ENCODE peak calls at places on chromosome 19, in five cellular contexts. E is mammary epithelial cell, W is cardiac fibroblast, J is body of pancreas, K is dorsolateral prefrontal cortex. V is an unnamed sample.

GRCh38 chr19:9144920-9145319 is 4.7 kb downstream of the ZNF317 start:
- DNase-seq in E (no peak), W (no peak), J (no peak), K (no peak), V (no peak)

GRCh38 chr19:49468746-49469447 is 5.1 kb upstream of the FLT3LG start:
- DNase-seq in E (no peak), W (peak), J (peak), K (no peak), V (no peak)

GRCh38 chr19:48815870-48816501 is 5.2 kb upstream of the BCAT2 start:
- DNase-seq in E (peak), W (peak), J (peak), K (no peak), V (no peak)

GRCh38 chr19:5891572-5891937 is 12.0 kb downstream of the NDUFA11 start:
- DNase-seq in E (no peak), W (no peak), J (no peak), K (no peak), V (no peak)

GRCh38 chr19:51192689-51193088 is 32.2 kb upstream of the CD33 start:
- DNase-seq in E (no peak), W (no peak), J (no peak), K (no peak), V (no peak)

GRCh38 chr19:15891434-15891833 is 6.4 kb downstream of the CYP4F2 start:
- DNase-seq in E (no peak), W (no peak), J (no peak), K (no peak), V (no peak)

GRCh38 chr19:36686365-36687213 is 823 bp upstream of the ZNF567 start:
- DNase-seq in E (no peak), W (peak), J (peak), K (peak), V (no peak)

GRCh38 chr19:1837625-1838105 is 10.6 kb downstream of the REXO1 start:
- DNase-seq in E (no peak), W (peak), J (no peak), K (no peak), V (no peak)

GRCh38 chr19:15672580-15673175 is at the start of gene CYP4F12:
- DNase-seq in E (peak), W (peak), J (peak), K (no peak), V (no peak)

GRCh38 chr19:49059056-49059455 is 1.5 kb upstream of the CGB7 start:
- DNase-seq in E (no peak), W (no peak), J (no peak), K (no peak), V (no peak)

GRCh38 chr19:19366691-19367396 is 38.6 kb upstream of the GATAD2A start:
- DNase-seq in E (peak), W (peak), J (peak), K (no peak), V (no peak)

GRCh38 chr19:16382775-16383543 is 58.3 kb downstream of the KLF2 start:
- DNase-seq in E (peak), W (peak), J (peak), K (peak), V (peak)

GRCh38 chr19:30360378-30361106 is 11.6 kb upstream of the ZNF536 start:
- DNase-seq in E (no peak), W (no peak), J (no peak), K (no peak), V (no peak)

GRCh38 chr19:38543286-38543806 is 74.4 kb downstream of the MAP4K1 start:
- DNase-seq in E (no peak), W (no peak), J (no peak), K (no peak), V (no peak)

GRCh38 chr19:38547446-38547845 is 70.3 kb downstream of the MAP4K1 start:
- DNase-seq in E (no peak), W (no peak), J (no peak), K (no peak), V (no peak)

GRCh38 chr19:38544569-38545315 is 73.0 kb downstream of the MAP4K1 start:
- DNase-seq in E (no peak), W (peak), J (no peak), K (no peak), V (no peak)

GRCh38 chr19:38543807-38544568 is 73.8 kb downstream of the MAP4K1 start:
- DNase-seq in E (peak), W (peak), J (peak), K (peak), V (peak)

DNA sequence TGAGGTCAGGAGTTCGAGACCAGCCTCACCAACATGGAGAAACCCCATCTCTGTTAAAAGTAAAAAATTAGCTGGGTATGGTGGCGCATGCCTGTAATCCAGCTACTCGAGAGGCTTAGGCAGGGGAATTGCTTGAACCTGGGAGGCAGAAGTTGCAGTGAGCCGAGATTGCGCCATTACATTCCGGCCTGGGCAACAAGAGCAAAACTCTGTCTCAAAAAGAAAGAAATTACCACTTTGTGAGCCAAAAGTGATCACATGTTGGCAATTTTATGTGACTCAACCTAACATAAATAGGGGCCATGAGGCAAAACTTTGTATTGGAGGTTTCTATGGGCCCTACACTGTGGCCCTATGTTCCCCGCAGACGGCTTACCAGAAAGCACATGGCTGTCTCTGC is 72.2 kb downstream of the MAP4K1 start:
- DNase-seq in E (no peak), W (peak), J (no peak), K (no peak), V (no peak)
- H3K4me3 ChIP-seq in E (no peak), W (no peak), J (no peak), K (no peak), V (no peak)

GRCh38 chr19:57068921-57069697 is 50.7 kb upstream of the USP29 start:
- DNase-seq in E (no peak), W (no peak), J (peak), K (peak), V (no peak)
- TF ChIP-seq CTCF in E (no peak), W (no peak), J (no peak), K (peak), V (no peak)

DNA sequence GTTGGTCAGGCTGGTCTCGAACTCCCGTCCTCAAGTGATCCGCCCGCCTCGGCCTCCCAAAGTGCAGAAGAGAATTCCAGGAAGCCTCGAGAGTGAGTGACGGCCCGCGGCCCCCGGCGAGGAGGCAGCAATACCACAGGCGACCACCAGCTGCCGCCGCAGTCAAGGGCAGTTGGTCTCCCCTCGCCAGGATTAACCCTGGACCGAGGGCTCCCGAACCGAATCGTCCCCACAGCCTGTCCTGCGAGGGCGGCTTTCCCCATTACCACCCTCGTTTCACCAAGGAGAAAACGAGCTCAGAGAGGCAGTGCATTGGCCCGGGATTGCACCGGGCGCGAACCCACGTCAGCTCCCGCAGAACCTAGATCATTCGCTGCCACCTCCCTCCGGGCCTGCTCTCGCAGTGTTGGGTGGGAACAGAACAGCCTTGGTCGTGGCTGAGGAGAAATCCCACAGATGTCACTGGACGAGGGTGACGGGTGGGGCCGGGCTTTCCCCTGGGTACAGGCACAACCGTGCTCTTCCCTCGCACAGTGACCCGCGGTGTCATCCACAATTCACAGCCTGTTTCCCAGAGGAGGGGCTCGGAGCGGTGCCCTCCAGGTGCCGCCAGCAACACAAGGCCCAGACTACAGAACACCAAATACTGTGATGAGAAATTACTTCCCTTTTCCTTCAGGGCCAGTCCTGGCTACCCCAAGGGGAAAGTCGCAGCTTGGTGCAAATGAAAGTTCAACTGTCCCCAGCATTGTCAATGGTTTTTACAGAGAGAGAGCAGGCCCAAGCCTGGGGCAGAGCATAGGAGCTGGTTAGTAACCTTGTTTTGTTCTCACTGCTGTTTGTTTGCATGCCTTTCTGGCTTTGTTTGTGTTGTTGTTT is 24.8 kb downstream of the C2CD4C start:
- DNase-seq in E (no peak), W (no peak), J (peak), K (peak), V (no peak)
- H3K4me3 ChIP-seq in E (no peak), W (no peak), J (no peak), K (no peak), V (no peak)

GRCh38 chr19:42022616-42023015 is 28.6 kb upstream of the ATP1A3 start:
- DNase-seq in E (no peak), W (no peak), J (no peak), K (no peak), V (no peak)

GRCh38 chr19:42023943-42024260 is 29.9 kb upstream of the ATP1A3 start:
- DNase-seq in E (no peak), W (no peak), J (no peak), K (no peak), V (no peak)

GRCh38 chr19:42021185-42021584 is 27.2 kb upstream of the ATP1A3 start:
- DNase-seq in E (no peak), W (no peak), J (no peak), K (no peak), V (no peak)

GRCh38 chr19:42024622-42025111 is 30.6 kb upstream of the ATP1A3 start:
- DNase-seq in E (no peak), W (peak), J (peak), K (no peak), V (peak)

GRCh38 chr19:42023121-42023942 is 29.3 kb upstream of the ATP1A3 start:
- DNase-seq in E (no peak), W (peak), J (no peak), K (no peak), V (no peak)
- TF ChIP-seq CTCF in E (peak), W (peak), J (no peak), K (no peak), V (peak)

GRCh38 chr19:56383826-56384605 is 9.3 kb downstream of the ZNF582 start:
- DNase-seq in E (peak), W (peak), J (no peak), K (no peak), V (no peak)
- H3K4me3 ChIP-seq in E (no peak), W (no peak), J (no peak), K (no peak), V (no peak)

DNA sequence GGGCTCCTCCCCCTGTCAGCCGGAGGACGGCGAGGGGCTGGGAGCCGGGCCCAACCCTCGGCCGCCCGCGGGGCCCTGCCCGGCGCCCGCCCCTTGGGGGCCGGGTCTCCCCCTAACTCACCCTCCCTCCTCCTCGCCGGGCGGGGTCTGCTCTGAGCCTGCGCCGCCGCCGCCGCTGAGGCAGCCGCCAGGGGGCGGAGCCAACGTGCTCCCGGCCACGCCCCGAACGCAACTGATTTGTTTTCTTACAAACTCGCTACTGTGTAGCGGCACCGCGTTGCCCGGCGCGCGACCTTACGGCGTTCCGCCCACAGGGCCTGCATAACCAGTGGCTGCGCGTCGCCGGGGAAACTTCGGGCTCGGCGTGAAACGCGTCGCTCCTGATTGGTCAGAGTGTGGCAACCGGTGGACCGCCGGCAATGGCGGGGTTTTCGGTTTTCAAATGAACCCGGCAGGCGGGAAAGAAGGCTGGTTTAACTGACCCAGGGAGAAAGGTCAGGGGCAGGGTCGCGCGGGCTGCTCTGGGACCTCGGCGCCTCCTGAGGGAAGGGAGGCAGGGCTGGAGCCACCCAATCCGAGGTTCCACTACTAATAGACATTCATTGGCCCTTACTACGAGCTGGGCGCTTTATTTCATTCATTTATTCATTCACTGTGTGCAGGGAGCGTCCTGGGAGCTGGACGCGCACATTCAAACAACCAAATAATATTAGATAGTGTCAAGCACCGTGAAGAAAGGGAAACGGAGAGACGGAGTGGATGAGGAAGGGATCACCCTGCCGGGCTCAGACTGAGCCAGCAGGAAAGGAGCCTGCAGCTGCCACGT is at the start of gene CDKN2D:
- DNase-seq in E (peak), W (peak), J (peak), K (peak), V (peak)
- TF ChIP-seq CTCF in E (no peak), W (no peak), J (peak), K (peak), V (peak)

GRCh38 chr19:28685802-28686201 is 527.1 kb downstream of the UQCRFS1 start:
- DNase-seq in E (no peak), W (no peak), J (no peak), K (no peak), V (no peak)

GRCh38 chr19:28687296-28687695 is 525.7 kb downstream of the UQCRFS1 start:
- DNase-seq in E (no peak), W (no peak), J (no peak), K (no peak), V (no peak)

GRCh38 chr19:28691683-28692082 is 521.3 kb downstream of the UQCRFS1 start:
- DNase-seq in E (no peak), W (peak), J (no peak), K (no peak), V (no peak)

GRCh38 chr19:28686741-28687140 is 526.2 kb downstream of the UQCRFS1 start:
- DNase-seq in E (no peak), W (no peak), J (no peak), K (no peak), V (no peak)
- H3K4me3 ChIP-seq in E (no peak), W (no peak), J (no peak), K (no peak), V (no peak)

GRCh38 chr19:32464279-32464678 is 58.7 kb downstream of the DPY19L3 start:
- DNase-seq in E (peak), W (peak), J (no peak), K (no peak), V (no peak)
- TF ChIP-seq CTCF in E (peak), W (peak), J (no peak), K (no peak), V (peak)

DNA sequence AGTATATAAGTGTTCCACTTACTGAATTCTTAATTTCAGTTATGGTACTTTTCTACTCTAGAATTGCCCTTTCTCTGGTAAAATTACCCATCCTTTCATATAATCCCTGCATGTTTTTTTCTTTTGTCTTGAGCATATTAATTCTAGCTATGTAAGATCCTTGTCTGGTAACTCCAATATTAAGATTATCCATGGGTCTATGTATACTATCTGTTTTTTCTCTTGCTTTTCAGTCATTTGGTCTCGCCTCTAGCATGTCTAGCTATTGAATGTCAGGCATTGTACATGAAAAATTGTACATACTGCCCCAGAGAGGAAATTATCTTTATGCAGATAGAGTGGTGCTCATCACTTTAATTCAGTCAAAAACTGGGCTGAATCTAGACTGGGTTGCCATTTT is 50.4 kb upstream of the CALM3 start:
- DNase-seq in E (no peak), W (no peak), J (no peak), K (no peak), V (no peak)
- H3K4me3 ChIP-seq in E (no peak), W (no peak), J (no peak), K (no peak), V (no peak)

GRCh38 chr19:17902701-17903100 is 30.1 kb upstream of the CCDC124 start:
- DNase-seq in E (peak), W (peak), J (no peak), K (no peak), V (peak)
- TF ChIP-seq CTCF in E (no peak), W (no peak), J (no peak), K (no peak), V (no peak)